ENCODE peak calls at places on chromosomes 11 and 22, in five cellular contexts. One of them, this sample, is unnamed.

GRCh38 chr22:25375683-25376082 is 156.2 kb downstream of the CRYBB2 start:
- DNase-seq in upper lobe of right lung: no peak
- DNase-seq in cardiac fibroblast: no peak
- DNase-seq in BE2C: no peak
- DNase-seq in Caco-2: no peak
- DNase-seq in this sample: no peak

GRCh38 chr22:36452473-36453265 is 28.8 kb downstream of the TXN2 start:
- DNase-seq in upper lobe of right lung: no peak
- DNase-seq in cardiac fibroblast: no peak
- DNase-seq in BE2C: no peak
- DNase-seq in Caco-2: no peak
- DNase-seq in this sample: no peak

GRCh38 chr11:12640926-12641849 is 33.0 kb upstream of the TEAD1 start:
- DNase-seq in upper lobe of right lung: no peak
- DNase-seq in cardiac fibroblast: no peak
- DNase-seq in BE2C: no peak
- DNase-seq in Caco-2: no peak
- DNase-seq in this sample: no peak

GRCh38 chr22:37749223-37749622 is 52.4 kb downstream of the TRIOBP start:
- DNase-seq in upper lobe of right lung: peak
- DNase-seq in cardiac fibroblast: no peak
- DNase-seq in BE2C: no peak
- DNase-seq in Caco-2: no peak
- DNase-seq in this sample: peak

GRCh38 chr11:67584881-67585873 is 1.6 kb downstream of the GSTP1 start:
- DNase-seq in upper lobe of right lung: no peak
- DNase-seq in cardiac fibroblast: no peak
- DNase-seq in BE2C: no peak
- DNase-seq in Caco-2: no peak
- DNase-seq in this sample: no peak

GRCh38 chr11:126491092-126491491 is 135.6 kb downstream of the ST3GAL4 start:
- DNase-seq in upper lobe of right lung: peak
- DNase-seq in cardiac fibroblast: no peak
- DNase-seq in BE2C: no peak
- DNase-seq in Caco-2: no peak
- DNase-seq in this sample: no peak

GRCh38 chr11:10809373-10810199 is 860 bp upstream of the EIF4G2 start:
- DNase-seq in upper lobe of right lung: no peak
- DNase-seq in cardiac fibroblast: peak
- DNase-seq in BE2C: no peak
- DNase-seq in Caco-2: peak
- DNase-seq in this sample: peak

GRCh38 chr11:119377961-119378667 is 3.4 kb downstream of the USP2 start:
- DNase-seq in upper lobe of right lung: peak
- DNase-seq in cardiac fibroblast: no peak
- DNase-seq in BE2C: no peak
- DNase-seq in Caco-2: no peak
- DNase-seq in this sample: no peak

GRCh38 chr22:47692811-47693210 is 930.4 kb downstream of the TBC1D22A start:
- DNase-seq in upper lobe of right lung: no peak
- DNase-seq in cardiac fibroblast: no peak
- DNase-seq in BE2C: no peak
- DNase-seq in Caco-2: no peak
- DNase-seq in this sample: no peak

GRCh38 chr22:45159652-45160462 is 3.9 kb upstream of the NUP50 start:
- DNase-seq in upper lobe of right lung: no peak
- DNase-seq in cardiac fibroblast: peak
- DNase-seq in BE2C: no peak
- DNase-seq in Caco-2: no peak
- DNase-seq in this sample: no peak

GRCh38 chr11:78973833-78974232 is 399.2 kb upstream of the NARS2 start:
- DNase-seq in upper lobe of right lung: no peak
- DNase-seq in cardiac fibroblast: no peak
- DNase-seq in BE2C: no peak
- DNase-seq in Caco-2: no peak
- DNase-seq in this sample: no peak

GRCh38 chr22:50506611-50507420 is 686 bp downstream of the LMF2 start:
- DNase-seq in upper lobe of right lung: no peak
- DNase-seq in cardiac fibroblast: no peak
- DNase-seq in BE2C: no peak
- DNase-seq in Caco-2: no peak
- DNase-seq in this sample: no peak

GRCh38 chr11:86715611-86716010 is 43.2 kb upstream of the ME3 start:
- DNase-seq in upper lobe of right lung: no peak
- DNase-seq in cardiac fibroblast: no peak
- DNase-seq in BE2C: no peak
- DNase-seq in Caco-2: no peak
- DNase-seq in this sample: no peak

GRCh38 chr11:78450866-78451265 is 33.2 kb upstream of the GAB2 start:
- DNase-seq in upper lobe of right lung: no peak
- DNase-seq in cardiac fibroblast: no peak
- DNase-seq in BE2C: no peak
- DNase-seq in Caco-2: no peak
- DNase-seq in this sample: no peak

GRCh38 chr11:75603791-75604736 is 42.0 kb downstream of the SERPINH1 start:
- DNase-seq in upper lobe of right lung: no peak
- DNase-seq in cardiac fibroblast: peak
- DNase-seq in BE2C: no peak
- DNase-seq in Caco-2: no peak
- DNase-seq in this sample: peak

GRCh38 chr11:78270993-78271392 is 82.3 kb downstream of the USP35 start:
- DNase-seq in upper lobe of right lung: no peak
- DNase-seq in cardiac fibroblast: no peak
- DNase-seq in BE2C: no peak
- DNase-seq in Caco-2: no peak
- DNase-seq in this sample: no peak

GRCh38 chr22:40001104-40001503 is 6.3 kb downstream of the FAM83F start:
- DNase-seq in upper lobe of right lung: no peak
- DNase-seq in cardiac fibroblast: no peak
- DNase-seq in BE2C: no peak
- DNase-seq in Caco-2: no peak
- DNase-seq in this sample: no peak

GRCh38 chr22:24067587-24068376 is 56.7 kb downstream of the CABIN1 start:
- DNase-seq in upper lobe of right lung: peak
- DNase-seq in cardiac fibroblast: no peak
- DNase-seq in BE2C: no peak
- DNase-seq in Caco-2: no peak
- DNase-seq in this sample: no peak

GRCh38 chr11:128515086-128515485 is 72.3 kb downstream of the ETS1 start:
- DNase-seq in upper lobe of right lung: no peak
- DNase-seq in cardiac fibroblast: no peak
- DNase-seq in BE2C: no peak
- DNase-seq in Caco-2: no peak
- DNase-seq in this sample: no peak
- H3K4me3 ChIP-seq in upper lobe of right lung: peak
- H3K4me3 ChIP-seq in cardiac fibroblast: no peak
- H3K4me3 ChIP-seq in BE2C: no peak
- H3K4me3 ChIP-seq in Caco-2: no peak
- H3K4me3 ChIP-seq in this sample: no peak

DNA sequence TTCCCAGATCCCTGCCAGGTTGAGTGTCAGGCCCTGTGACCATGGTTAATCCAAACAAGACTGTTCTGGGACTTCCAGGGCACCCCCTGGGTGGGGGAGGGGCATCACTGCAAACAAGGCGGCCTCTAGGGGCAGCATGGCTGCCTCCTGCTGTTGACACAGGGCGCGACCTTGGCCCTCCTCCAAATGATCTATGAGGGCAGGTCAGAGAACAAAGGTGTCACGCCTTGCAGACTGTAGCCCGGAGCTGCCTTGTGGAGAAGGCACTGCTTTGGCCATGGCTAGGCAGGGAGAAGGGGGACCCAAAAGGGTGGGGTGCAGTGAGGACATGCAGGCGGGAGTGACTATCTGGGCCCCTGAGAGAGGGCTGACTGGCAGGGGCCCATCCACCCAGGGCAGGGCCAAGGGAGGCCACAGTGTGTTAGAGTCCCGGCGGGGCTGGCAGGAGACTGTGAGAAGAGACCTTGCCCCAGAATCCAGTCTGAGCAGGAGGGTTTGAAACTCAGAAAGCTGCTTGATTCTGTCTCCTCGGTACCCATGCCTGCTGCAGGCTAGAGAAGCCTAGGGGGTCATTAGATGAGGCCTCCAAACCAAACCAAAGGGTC is 35.6 kb downstream of the KCNC1 start:
- DNase-seq in upper lobe of right lung: peak
- DNase-seq in cardiac fibroblast: no peak
- DNase-seq in BE2C: peak
- DNase-seq in Caco-2: peak
- DNase-seq in this sample: no peak
- TF ChIP-seq CTCF in upper lobe of right lung: no peak
- TF ChIP-seq CTCF in cardiac fibroblast: peak
- TF ChIP-seq CTCF in BE2C: peak
- TF ChIP-seq CTCF in Caco-2: no peak
- TF ChIP-seq CTCF in this sample: no peak

DNA sequence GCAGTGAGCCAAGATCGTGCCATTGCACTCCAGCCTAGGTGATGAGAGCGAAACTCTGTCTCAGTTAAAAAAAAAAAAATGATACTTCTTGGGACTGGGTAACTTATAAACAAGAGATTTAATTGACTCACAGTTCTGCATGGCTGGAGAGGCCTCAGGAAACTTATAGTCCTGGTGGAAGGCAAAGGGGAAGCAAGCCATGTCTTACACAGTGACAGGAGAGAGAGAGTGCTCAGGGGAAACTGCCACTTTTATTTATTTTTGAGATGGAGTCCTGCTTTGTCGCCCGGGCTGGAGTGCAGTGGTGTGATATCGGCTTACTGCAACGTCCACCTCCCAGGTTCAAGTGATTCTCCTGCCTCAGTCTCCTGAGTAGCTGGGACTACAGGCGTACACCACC is 8.2 kb downstream of the SDF2L1 start:
- DNase-seq in upper lobe of right lung: no peak
- DNase-seq in cardiac fibroblast: no peak
- DNase-seq in BE2C: no peak
- DNase-seq in Caco-2: no peak
- DNase-seq in this sample: no peak
- H3K4me3 ChIP-seq in upper lobe of right lung: no peak
- H3K4me3 ChIP-seq in cardiac fibroblast: no peak
- H3K4me3 ChIP-seq in BE2C: no peak
- H3K4me3 ChIP-seq in Caco-2: no peak
- H3K4me3 ChIP-seq in this sample: no peak

DNA sequence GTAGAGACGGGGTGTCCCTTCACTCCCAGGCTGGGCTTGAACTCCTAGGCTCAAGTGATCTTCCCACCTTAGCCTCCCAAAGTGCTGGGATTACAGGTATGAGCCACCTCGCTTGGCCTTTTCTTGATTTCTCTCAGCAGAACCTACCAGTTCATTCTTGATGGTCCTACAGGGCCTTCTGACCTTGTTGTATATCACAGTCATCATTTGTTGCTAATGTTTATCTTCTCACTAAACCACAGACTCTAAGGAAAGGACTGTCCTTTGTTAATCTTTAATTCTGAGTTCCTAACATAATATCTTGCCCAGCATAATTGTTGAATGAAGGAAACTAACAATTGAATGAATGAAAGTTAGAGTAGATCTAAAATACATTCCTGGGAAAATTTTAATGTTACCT is 22.0 kb upstream of the ZC3H12C start:
- DNase-seq in upper lobe of right lung: no peak
- DNase-seq in cardiac fibroblast: no peak
- DNase-seq in BE2C: no peak
- DNase-seq in Caco-2: no peak
- DNase-seq in this sample: no peak
- TF ChIP-seq CTCF in upper lobe of right lung: no peak
- TF ChIP-seq CTCF in cardiac fibroblast: no peak
- TF ChIP-seq CTCF in BE2C: no peak
- TF ChIP-seq CTCF in Caco-2: no peak
- TF ChIP-seq CTCF in this sample: no peak

This sample was measured in epithelial cell of esophagus.